ENCODE peak calls at places on chromosomes 1 and 21, in four cellular contexts. P is thoracic aorta, B is heart right ventricle, N is PC-3. Z is an unnamed sample.
A peak's percentile ranks its signal among the peaks of the same experiment; 100 is the strongest.

GRCh38 chr21:33973268-33973667 is 57.7 kb upstream of the ATP5PO start:
- DNase-seq in N (no peak), P (no peak), B (no peak), Z (no peak)

GRCh38 chr1:15426492-15427279 is 11.6 kb upstream of the CTRC start:
- DNase-seq in N (peak; percentile 51), P (no peak), B (peak; percentile 26), Z (no peak)

GRCh38 chr1:34478460-34479076 is 276.3 kb upstream of the GJB5 start:
- DNase-seq in P (no peak), N (no peak), B (no peak), Z (no peak)

GRCh38 chr1:38132681-38133080 is 86.1 kb upstream of the POU3F1 start:
- DNase-seq in B (no peak), P (no peak), N (no peak), Z (no peak)

GRCh38 chr1:29062157-29062942 is 61.4 kb downstream of the TMEM200B start:
- DNase-seq in B (no peak), N (no peak), P (no peak), Z (no peak)

GRCh38 chr1:247373721-247374141 is 42.1 kb upstream of the ZNF496 start:
- DNase-seq in B (peak; percentile 60), N (no peak), P (no peak), Z (no peak)

GRCh38 chr21:20452935-20453334 is 545.3 kb upstream of the NCAM2 start:
- DNase-seq in P (no peak), B (no peak), N (no peak), Z (no peak)

GRCh38 chr1:99979071-99979470 is 9.3 kb downstream of the SLC35A3 start:
- DNase-seq in P (no peak), N (no peak), B (no peak), Z (no peak)

GRCh38 chr1:67339623-67340343 is 32.1 kb downstream of the IL12RB2 start:
- DNase-seq in B (no peak), P (no peak), N (peak; percentile 76), Z (peak; percentile 18)

GRCh38 chr21:9767592-9768375 is 753.6 kb upstream of the TPTE start:
- DNase-seq in B (no peak), N (no peak), P (no peak), Z (no peak)

GRCh38 chr21:9763306-9763705 is 758.1 kb upstream of the TPTE start:
- DNase-seq in N (no peak), P (no peak), B (no peak), Z (no peak)

GRCh38 chr21:9760398-9761074 is 760.8 kb upstream of the TPTE start:
- DNase-seq in B (no peak), P (no peak), N (no peak), Z (no peak)

GRCh38 chr21:9759972-9760371 is 761.4 kb upstream of the TPTE start:
- DNase-seq in N (no peak), P (no peak), B (no peak), Z (no peak)

DNA sequence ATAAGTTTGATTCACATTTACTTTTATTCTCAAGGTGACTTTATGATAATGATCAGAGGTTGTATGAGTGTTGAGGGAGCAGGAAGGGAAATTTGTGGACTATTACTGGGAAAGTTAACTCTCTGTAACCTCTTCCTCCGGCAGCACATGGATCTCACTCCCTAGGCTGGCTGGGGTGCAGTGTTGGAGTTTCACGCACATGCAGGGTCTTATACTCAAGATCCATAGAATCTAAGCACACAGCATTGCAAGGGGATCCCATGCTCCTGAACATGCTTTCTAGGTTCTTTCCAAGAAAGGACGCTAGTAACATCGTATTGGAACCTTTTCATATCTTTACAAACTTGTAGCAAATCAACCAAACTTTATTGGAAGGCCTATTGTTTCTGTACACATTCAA is 757.6 kb upstream of the TPTE start:
- DNase-seq in B (no peak), P (no peak), N (no peak), Z (no peak)
- TF ChIP-seq CTCF in B (no peak), P (no peak), N (no peak), Z (no peak)

GRCh38 chr1:156707486-156708244 is 2.3 kb upstream of the CRABP2 start:
- DNase-seq in N (no peak), P (no peak), B (no peak), Z (no peak)

GRCh38 chr1:156709031-156709430 is 3.6 kb upstream of the CRABP2 start:
- DNase-seq in N (no peak), P (no peak), B (no peak), Z (no peak)

GRCh38 chr1:156707027-156707426 is 1.6 kb upstream of the CRABP2 start:
- DNase-seq in P (no peak), B (no peak), N (no peak), Z (no peak)

GRCh38 chr1:156706647-156707008 is 1.2 kb upstream of the CRABP2 start:
- DNase-seq in B (peak; percentile 69), P (no peak), N (peak; percentile 29), Z (no peak)

GRCh38 chr1:156708245-156708661 is 2.9 kb upstream of the CRABP2 start:
- DNase-seq in N (no peak), B (no peak), P (no peak), Z (no peak)
- H3K4me3 ChIP-seq in N (no peak overlapping the region), B (no peak overlapping the region), P (no peak overlapping the region), Z (no peak overlapping the region)

GRCh38 chr1:178513278-178513983 is 522 bp downstream of the TEX35 start:
- DNase-seq in N (peak; percentile 13), B (peak; percentile 56), P (no peak), Z (no peak)
- TF ChIP-seq CTCF in N (peak; percentile 28), B (no peak), P (no peak), Z (peak; percentile 21)

GRCh38 chr1:69639159-69639558 is 71.4 kb downstream of the LRRC7 start:
- DNase-seq in P (no peak), N (no peak), B (no peak), Z (no peak)
- H3K4me3 ChIP-seq in P (no peak overlapping the region), N (no peak overlapping the region), B (no peak overlapping the region), Z (no peak overlapping the region)

DNA sequence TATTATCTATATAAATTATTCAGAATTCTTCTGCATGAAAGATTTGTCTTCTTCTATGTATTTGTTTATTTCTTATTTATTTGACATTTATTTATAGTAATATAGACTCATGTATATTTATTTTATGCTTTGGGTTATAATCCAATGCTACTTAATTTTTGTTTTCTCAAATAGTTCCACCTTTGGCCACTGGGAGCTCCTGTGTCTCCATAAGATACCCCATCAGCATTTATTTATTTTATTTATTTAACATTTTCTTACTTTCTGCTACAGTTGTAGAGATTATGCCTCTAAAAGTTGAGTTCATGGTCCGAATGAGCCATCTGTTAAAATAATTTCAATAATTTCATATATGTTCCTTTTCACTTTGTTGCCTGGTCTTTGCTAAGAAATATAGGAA is 289.4 kb downstream of the ADGRL2 start:
- DNase-seq in B (no peak), P (no peak), N (peak; percentile 6), Z (no peak)
- TF ChIP-seq CTCF in B (no peak), P (no peak), N (peak; percentile 33), Z (peak; percentile 57)

GRCh38 chr1:202786804-202787203 is 21.4 kb downstream of the KDM5B start:
- DNase-seq in B (no peak), N (no peak), P (no peak), Z (no peak)

GRCh38 chr1:202794049-202794725 is 14.0 kb downstream of the KDM5B start:
- DNase-seq in N (no peak), B (no peak), P (no peak), Z (no peak)

GRCh38 chr1:202791102-202791747 is 17.0 kb downstream of the KDM5B start:
- DNase-seq in P (no peak), N (no peak), B (no peak), Z (no peak)

GRCh38 chr1:202788800-202789199 is 19.4 kb downstream of the KDM5B start:
- DNase-seq in B (no peak), N (no peak), P (no peak), Z (no peak)
- H3K4me3 ChIP-seq in B (no peak overlapping the region), N (no peak overlapping the region), P (no peak overlapping the region), Z (no peak overlapping the region)

Z was measured in retinal pigment epithelial cell.